ENCODE peak calls at places on chromosome 22, in five cellular contexts. Z, M, X, V and U are unnamed samples.

GRCh38 chr22:33864723-33865130 is 55.5 kb downstream of the LARGE1 start:
- DNase-seq in M (no peak), V (peak), Z (no peak), X (no peak), U (no peak)

GRCh38 chr22:40407831-40408717 is 37.7 kb downstream of the SGSM3 start:
- DNase-seq in M (no peak), X (no peak), V (no peak), Z (no peak), U (no peak)

GRCh38 chr22:41517172-41518047 is 26.9 kb downstream of the POLR3H start:
- DNase-seq in Z (peak), M (peak), X (no peak), V (no peak), U (no peak)

GRCh38 chr22:24758164-24758799 is 16.2 kb downstream of the PIWIL3 start:
- DNase-seq in M (peak), X (peak), Z (peak), V (no peak), U (no peak)

GRCh38 chr22:46614070-46614931 is 5.9 kb upstream of the GRAMD4 start:
- DNase-seq in V (no peak), Z (no peak), M (no peak), X (no peak), U (peak)

GRCh38 chr22:24521791-24522245 is 26.7 kb downstream of the UPB1 start:
- DNase-seq in Z (no peak), M (peak), X (peak), V (no peak), U (no peak)

GRCh38 chr22:47176573-47177333 is 414.3 kb downstream of the TBC1D22A start:
- DNase-seq in M (no peak), V (no peak), X (no peak), Z (peak), U (no peak)

GRCh38 chr22:23534201-23534850 is 45.8 kb downstream of the IGLL1 start:
- DNase-seq in X (no peak), V (no peak), M (no peak), Z (peak), U (no peak)

DNA sequence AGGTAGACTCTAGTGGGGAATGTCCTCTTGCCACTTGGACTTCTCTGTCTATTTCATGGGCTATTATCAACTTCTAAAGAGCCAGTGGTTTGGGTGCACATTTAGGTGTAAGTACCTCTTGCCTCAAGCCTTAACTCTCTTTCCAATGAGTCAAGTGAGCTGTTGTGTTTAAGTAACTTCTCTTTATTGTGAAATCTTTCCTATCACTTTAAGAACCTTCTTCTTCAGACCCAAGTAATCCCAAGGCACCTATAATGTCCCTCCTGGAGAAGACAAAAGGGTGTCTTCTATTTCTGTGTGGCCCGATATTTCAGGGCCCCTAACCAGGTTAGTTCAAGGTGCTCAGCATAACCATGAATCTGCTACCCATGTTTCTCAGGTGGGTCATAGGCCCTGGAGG is 90.5 kb upstream of the VPREB1 start:
- DNase-seq in X (no peak), V (no peak), Z (no peak), M (no peak), U (no peak)
- TF ChIP-seq POLR2A in X (no peak), V (no peak), Z (no peak), M (no peak), U (no peak)

GRCh38 chr22:38220653-38221386 is 19.0 kb downstream of the MAFF start:
- DNase-seq in Z (no peak), X (no peak), V (no peak), M (no peak), U (no peak)

GRCh38 chr22:38221908-38222796 is 20.4 kb downstream of the MAFF start:
- DNase-seq in X (no peak), M (no peak), V (no peak), Z (no peak), U (no peak)

GRCh38 chr22:38221407-38221806 is 19.6 kb downstream of the MAFF start:
- DNase-seq in X (no peak), V (no peak), M (no peak), Z (no peak), U (no peak)

GRCh38 chr22:38223289-38223960 is 21.6 kb downstream of the MAFF start:
- DNase-seq in M (no peak), Z (no peak), V (no peak), X (no peak), U (no peak)

GRCh38 chr22:38222797-38223119 is 21.0 kb downstream of the MAFF start:
- DNase-seq in X (no peak), M (peak), V (no peak), Z (no peak), U (no peak)
- TF ChIP-seq POLR2AphosphoS5 in X (no peak), M (no peak), V (no peak), Z (no peak), U (no peak)

GRCh38 chr22:19271856-19272535 is 19.5 kb downstream of the CLTCL1 start:
- DNase-seq in V (no peak), Z (no peak), M (no peak), X (no peak), U (no peak)
- TF ChIP-seq POLR2A in V (no peak), Z (no peak), M (no peak), X (no peak), U (no peak)

DNA sequence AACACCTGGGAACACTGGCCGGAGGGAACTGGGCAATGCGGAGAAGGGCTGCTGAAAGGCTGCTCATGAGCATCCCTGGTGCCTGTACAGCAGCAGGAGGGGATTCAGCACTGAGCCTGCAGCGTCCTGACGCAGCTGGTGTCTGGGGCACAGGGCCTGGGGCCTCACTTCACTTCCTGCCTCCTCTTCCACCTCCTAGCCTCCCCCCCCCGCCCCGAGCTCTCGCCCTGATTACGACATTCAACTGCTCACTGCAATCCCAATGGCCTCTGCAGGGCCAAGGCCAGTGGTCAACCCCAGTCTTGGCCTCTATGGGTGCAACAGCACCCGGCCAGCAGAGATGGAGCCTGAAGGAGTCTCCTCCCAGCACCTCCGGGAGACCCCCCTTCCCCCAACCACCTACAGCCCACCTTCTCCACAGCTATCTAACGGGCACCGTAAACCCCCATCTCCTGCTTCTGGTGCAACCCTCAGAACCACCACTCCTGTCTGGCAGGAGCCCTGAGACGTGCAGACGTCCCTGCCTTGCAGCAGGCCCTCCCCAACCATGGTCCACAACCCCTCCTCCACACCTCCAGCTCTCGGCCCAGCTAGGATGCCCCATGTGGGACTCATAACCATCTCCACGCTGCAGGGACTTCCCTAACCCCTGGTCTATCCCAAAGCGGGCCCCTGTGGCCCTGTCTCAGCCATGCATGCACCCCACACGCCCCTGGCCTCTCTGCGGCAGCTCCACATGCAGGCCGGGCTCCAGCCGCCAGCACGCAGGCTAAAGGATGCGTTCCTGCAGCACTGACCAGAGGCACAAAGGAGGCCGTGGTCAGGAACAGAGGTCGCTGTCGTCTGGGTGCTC is 38.2 kb downstream of the BRD1 start:
- DNase-seq in M (no peak), Z (no peak), V (no peak), X (no peak), U (no peak)
- TF ChIP-seq POLR2AphosphoS5 in M (no peak), Z (no peak), V (peak), X (no peak), U (no peak)

GRCh38 chr22:26430600-26430999 is 1.5 kb downstream of the ASPHD2 start:
- DNase-seq in X (no peak), M (no peak), V (no peak), Z (no peak), U (no peak)
- TF ChIP-seq POLR2A in X (no peak), M (no peak), V (no peak), Z (no peak), U (no peak)

DNA sequence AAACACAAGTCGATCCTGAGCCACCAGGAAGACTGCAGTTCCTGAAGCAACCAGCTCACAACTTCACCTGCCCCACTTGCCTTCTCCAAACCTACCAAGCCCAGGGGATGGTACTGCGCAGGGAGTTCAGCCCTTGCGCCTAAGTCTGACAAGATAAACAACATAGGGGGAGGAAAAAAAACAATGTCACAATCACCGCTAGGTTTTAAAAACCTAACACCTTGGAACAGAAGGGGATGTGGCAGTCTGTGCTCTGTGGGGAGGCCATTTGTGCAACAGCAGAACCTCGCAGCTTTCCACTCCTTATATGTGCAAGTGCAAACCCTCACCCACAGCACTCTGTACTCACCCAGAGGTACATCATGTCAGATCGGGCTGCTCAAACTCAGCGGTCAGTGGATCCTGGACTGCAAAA is 134.2 kb downstream of the RBFOX2 start:
- DNase-seq in X (no peak), M (no peak), V (no peak), Z (peak), U (no peak)
- TF ChIP-seq POLR2AphosphoS5 in X (no peak), M (peak), V (no peak), Z (peak), U (no peak)

GRCh38 chr22:38177926-38178604 is 3.6 kb downstream of the PLA2G6 start:
- DNase-seq in X (peak), V (no peak), Z (peak), M (peak), U (no peak)
- TF ChIP-seq POLR2A in X (no peak), V (no peak), Z (no peak), M (no peak), U (no peak)